ENCODE peak calls at places on chromosomes 11 and 22, in four cellular contexts. G is hippocampal formation; V is stimulated activated CD4-positive, alpha-beta T cell treated with anti-CD3 and anti-CD28 coated beads, Interleukin-2, amount 100 ng/mL, for 24 hours; L is GM23248. N is an unnamed sample.

GRCh38 chr11:43212279-43212678 is 99.5 kb upstream of the API5 start:
- DNase-seq in G (no peak), L (no peak), V (no peak), N (no peak)

GRCh38 chr11:110755961-110756360 is 43.7 kb upstream of the ARHGAP20 start:
- DNase-seq in L (no peak), G (no peak), V (no peak), N (no peak)

GRCh38 chr11:83722392-83722791 is 436.2 kb upstream of the CCDC90B start:
- DNase-seq in V (no peak), L (no peak), G (no peak), N (no peak)

GRCh38 chr11:44085330-44085729 is 10.1 kb upstream of the EXT2 start:
- DNase-seq in L (no peak), G (no peak), V (no peak), N (no peak)

GRCh38 chr11:63874511-63874910 is 35.6 kb downstream of the MARK2 start:
- DNase-seq in V (no peak), G (no peak), L (no peak), N (no peak)

GRCh38 chr22:27628891-27629631 is 172.5 kb downstream of the MN1 start:
- DNase-seq in G (no peak), V (no peak), L (no peak), N (no peak)

GRCh38 chr11:106503901-106504300 is 426.4 kb downstream of the AASDHPPT start:
- DNase-seq in L (no peak), G (no peak), V (no peak), N (no peak)

GRCh38 chr22:17990942-17991341 is 33.4 kb downstream of the MICAL3 start:
- DNase-seq in V (no peak), L (no peak), G (no peak), N (no peak)

GRCh38 chr11:111555255-111555654 is 14.7 kb downstream of the LAYN start:
- DNase-seq in V (no peak), G (no peak), L (peak), N (no peak)

GRCh38 chr11:126484266-126484665 is 128.8 kb downstream of the ST3GAL4 start:
- DNase-seq in G (no peak), L (peak), V (no peak), N (no peak)

GRCh38 chr11:1498262-1498661 is 11.7 kb upstream of the MOB2 start:
- DNase-seq in G (no peak), L (no peak), V (no peak), N (no peak)

GRCh38 chr11:57349491-57350274 is 11.5 kb downstream of the P2RX3 start:
- DNase-seq in V (peak), L (peak), G (peak), N (peak)

GRCh38 chr11:46672381-46672839 is 28.0 kb downstream of the ARHGAP1 start:
- DNase-seq in V (no peak), L (no peak), G (no peak), N (no peak)

GRCh38 chr11:122879785-122880184 is 2.8 kb upstream of the JHY start:
- DNase-seq in V (no peak), L (no peak), G (no peak), N (no peak)

GRCh38 chr11:67687986-67688385 is 13.6 kb upstream of the ALDH3B2 start:
- DNase-seq in L (no peak), G (no peak), V (no peak), N (no peak)

GRCh38 chr11:29826878-29827277 is 190.0 kb downstream of the KCNA4 start:
- DNase-seq in V (no peak), G (no peak), L (no peak), N (no peak)

GRCh38 chr11:27971256-27971655 is 136.7 kb downstream of the KIF18A start:
- DNase-seq in L (peak), V (no peak), G (no peak), N (no peak)

GRCh38 chr11:68825603-68826002 is 16.1 kb downstream of the CPT1A start:
- DNase-seq in V (peak), G (no peak), L (no peak), N (no peak)

GRCh38 chr11:118167906-118168305 is 8.5 kb downstream of the SCN2B start:
- DNase-seq in L (no peak), G (no peak), V (no peak), N (no peak)

GRCh38 chr11:16815047-16815767 is 76.8 kb downstream of the C11orf58 start:
- DNase-seq in V (no peak), L (peak), G (peak), N (no peak)

GRCh38 chr11:1603629-1604028 is 4.6 kb downstream of the KRTAP5-3 start:
- DNase-seq in L (no peak), G (no peak), V (no peak), N (no peak)

GRCh38 chr22:39184586-39185577 is 32.4 kb upstream of the CBX7 start:
- DNase-seq in L (peak), G (no peak), V (no peak), N (no peak)

GRCh38 chr22:40247976-40248375 is 70.3 kb downstream of the TNRC6B start:
- DNase-seq in G (no peak), L (no peak), V (peak), N (peak)

GRCh38 chr11:62054484-62055121 is 69.2 kb upstream of the INCENP start:
- DNase-seq in V (no peak), G (no peak), L (peak), N (no peak)

GRCh38 chr11:74035264-74035663 is 26.4 kb upstream of the UCP3 start:
- DNase-seq in L (peak), V (no peak), G (no peak), N (no peak)

GRCh38 chr11:12845739-12846358 is 163.3 kb upstream of the RASSF10 start:
- DNase-seq in L (peak), V (no peak), G (no peak), N (no peak)

GRCh38 chr22:38267086-38267485 is 5.7 kb downstream of the TMEM184B start:
- DNase-seq in G (no peak), V (peak), L (peak), N (peak)

GRCh38 chr11:75549370-75549958 is 12.6 kb upstream of the SERPINH1 start:
- DNase-seq in L (no peak), V (no peak), G (no peak), N (no peak)

GRCh38 chr11:67651976-67652895 is 1.7 kb upstream of the ACY3 start:
- DNase-seq in L (no peak), V (no peak), G (no peak), N (no peak)

GRCh38 chr22:22591348-22592299 is 32.6 kb upstream of the PRAME start:
- DNase-seq in V (no peak), G (no peak), L (peak), N (no peak)

GRCh38 chr22:21626735-21627469 is 2.9 kb downstream of the YDJC start:
- DNase-seq in V (no peak), L (no peak), G (no peak), N (no peak)

GRCh38 chr22:38418589-38418988 is 36.4 kb downstream of the KCNJ4 start:
- DNase-seq in L (no peak), V (no peak), G (no peak), N (no peak)

GRCh38 chr11:116725434-116726221 is 47.2 kb downstream of the BUD13 start:
- DNase-seq in V (no peak), G (no peak), L (peak), N (no peak)

GRCh38 chr11:116202922-116203321 is 569.9 kb downstream of the BUD13 start:
- DNase-seq in V (no peak), G (no peak), L (no peak), N (no peak)

GRCh38 chr11:1153105-1153950 is 4.4 kb upstream of the MUC5AC start:
- DNase-seq in V (no peak), G (no peak), L (peak), N (no peak)

GRCh38 chr11:84963240-84963639 is 663.9 kb downstream of the DLG2 start:
- DNase-seq in L (peak), V (no peak), G (no peak), N (no peak)

GRCh38 chr22:49263101-49263500 is 564.6 kb downstream of the BRD1 start:
- DNase-seq in L (no peak), G (no peak), V (no peak), N (no peak)

GRCh38 chr22:37241351-37242142 is 2.5 kb downstream of the RAC2 start:
- DNase-seq in G (no peak), V (peak), L (no peak), N (no peak)

GRCh38 chr22:25399649-25400151 is 164.8 kb upstream of the GRK3 start:
- DNase-seq in L (no peak), G (no peak), V (no peak), N (no peak)

N was measured in activated T-helper 2 cell treated with anti-CD3 and anti-CD28 coated beads, Interferon-gamma antibody, Interleukin-2, Interleukin-4, amounts not matched to agents 10 μg/mL and 5 μg/mL and 100 μg/mL, durations not matched to agents 14 hours and 24 hours and 36 hours.